ENCODE peak calls at places on chromosomes 16 and 17, in four cellular contexts. One of them, this sample, is unnamed. For H3K36me3, the result is how much of the 10 kb centered on the place peaks cover.

GRCh38 chr17:82644148-82644547 is 4.1 kb downstream of the WDR45B start:
- DNase-seq in thoracic aorta: no peak
- DNase-seq in breast epithelium: no peak
- DNase-seq in fibroblast of lung: no peak
- DNase-seq in this sample: no peak

GRCh38 chr16:52573365-52574104 is 26.6 kb upstream of the TOX3 start:
- DNase-seq in thoracic aorta: no peak
- DNase-seq in fibroblast of lung: no peak
- DNase-seq in breast epithelium: no peak
- DNase-seq in this sample: no peak

GRCh38 chr17:49817993-49818392 is 29.5 kb downstream of the KAT7 start:
- DNase-seq in fibroblast of lung: no peak
- DNase-seq in thoracic aorta: no peak
- DNase-seq in breast epithelium: no peak
- DNase-seq in this sample: no peak

GRCh38 chr17:8598913-8599312 is 31.6 kb downstream of the MYH10 start:
- DNase-seq in thoracic aorta: no peak
- DNase-seq in breast epithelium: no peak
- DNase-seq in fibroblast of lung: no peak
- DNase-seq in this sample: no peak

GRCh38 chr16:85335584-85336492 is 223.6 kb upstream of the CIBAR2 start:
- DNase-seq in fibroblast of lung: peak
- DNase-seq in breast epithelium: no peak
- DNase-seq in thoracic aorta: no peak
- DNase-seq in this sample: no peak

GRCh38 chr17:73644145-73645049 is at the start of gene SDK2:
- DNase-seq in thoracic aorta: no peak
- DNase-seq in fibroblast of lung: no peak
- DNase-seq in breast epithelium: no peak
- DNase-seq in this sample: no peak

GRCh38 chr17:57925361-57925990 is 29.7 kb downstream of the CUEDC1 start:
- DNase-seq in thoracic aorta: no peak
- DNase-seq in fibroblast of lung: no peak
- DNase-seq in breast epithelium: no peak
- DNase-seq in this sample: no peak

GRCh38 chr16:3235856-3236669 is 1.1 kb upstream of the ZNF200 start:
- DNase-seq in thoracic aorta: no peak
- DNase-seq in breast epithelium: no peak
- DNase-seq in fibroblast of lung: no peak
- DNase-seq in this sample: no peak

GRCh38 chr17:2405247-2405926 is 4.5 kb upstream of the MNT start:
- DNase-seq in fibroblast of lung: peak
- DNase-seq in thoracic aorta: no peak
- DNase-seq in breast epithelium: no peak
- DNase-seq in this sample: no peak

GRCh38 chr17:15502315-15503112 is 35.1 kb upstream of the CDRT4 start:
- DNase-seq in fibroblast of lung: peak
- DNase-seq in breast epithelium: peak
- DNase-seq in thoracic aorta: peak
- DNase-seq in this sample: peak

GRCh38 chr16:57106767-57107166 is 14.4 kb downstream of the CPNE2 start:
- DNase-seq in fibroblast of lung: no peak
- DNase-seq in breast epithelium: no peak
- DNase-seq in thoracic aorta: no peak
- DNase-seq in this sample: no peak

GRCh38 chr17:20852541-20853370 is 190.1 kb downstream of the USP22 start:
- DNase-seq in breast epithelium: no peak
- DNase-seq in thoracic aorta: no peak
- DNase-seq in fibroblast of lung: peak
- DNase-seq in this sample: no peak

GRCh38 chr17:78532922-78533640 is 44.1 kb downstream of the DNAH17 start:
- DNase-seq in breast epithelium: no peak
- DNase-seq in thoracic aorta: no peak
- DNase-seq in fibroblast of lung: peak
- DNase-seq in this sample: no peak

GRCh38 chr17:72719582-72720493 is 372.6 kb downstream of the SLC39A11 start:
- DNase-seq in breast epithelium: no peak
- DNase-seq in thoracic aorta: no peak
- DNase-seq in fibroblast of lung: peak
- DNase-seq in this sample: no peak

GRCh38 chr17:79742951-79743476 is 12.3 kb downstream of the ENPP7 start:
- DNase-seq in breast epithelium: no peak
- DNase-seq in thoracic aorta: no peak
- DNase-seq in fibroblast of lung: no peak
- DNase-seq in this sample: no peak

GRCh38 chr17:2853111-2853721 is 57.0 kb downstream of the RAP1GAP2 start:
- DNase-seq in fibroblast of lung: peak
- DNase-seq in thoracic aorta: peak
- DNase-seq in breast epithelium: peak
- DNase-seq in this sample: peak

GRCh38 chr17:40442392-40443195 is 656 bp upstream of the IGFBP4 start:
- DNase-seq in thoracic aorta: no peak
- DNase-seq in breast epithelium: no peak
- DNase-seq in fibroblast of lung: peak
- DNase-seq in this sample: peak

GRCh38 chr16:67857547-67858233 is 10.2 kb upstream of the CENPT start:
- DNase-seq in thoracic aorta: peak
- DNase-seq in breast epithelium: peak
- DNase-seq in fibroblast of lung: peak
- DNase-seq in this sample: peak

GRCh38 chr16:24844101-24845030 is 1.4 kb upstream of the SLC5A11 start:
- DNase-seq in breast epithelium: no peak
- DNase-seq in thoracic aorta: no peak
- DNase-seq in fibroblast of lung: no peak
- DNase-seq in this sample: no peak

GRCh38 chr16:47096297-47096696 is 47.4 kb downstream of the NETO2 start:
- DNase-seq in thoracic aorta: no peak
- DNase-seq in breast epithelium: no peak
- DNase-seq in fibroblast of lung: peak
- DNase-seq in this sample: no peak

GRCh38 chr16:69039333-69039941 is 66.0 kb upstream of the HAS3 start:
- DNase-seq in breast epithelium: no peak
- DNase-seq in thoracic aorta: no peak
- DNase-seq in fibroblast of lung: peak
- DNase-seq in this sample: no peak
- TF ChIP-seq CTCF in breast epithelium: no peak
- TF ChIP-seq CTCF in thoracic aorta: no peak
- TF ChIP-seq CTCF in fibroblast of lung: no peak
- TF ChIP-seq CTCF in this sample: no peak

DNA sequence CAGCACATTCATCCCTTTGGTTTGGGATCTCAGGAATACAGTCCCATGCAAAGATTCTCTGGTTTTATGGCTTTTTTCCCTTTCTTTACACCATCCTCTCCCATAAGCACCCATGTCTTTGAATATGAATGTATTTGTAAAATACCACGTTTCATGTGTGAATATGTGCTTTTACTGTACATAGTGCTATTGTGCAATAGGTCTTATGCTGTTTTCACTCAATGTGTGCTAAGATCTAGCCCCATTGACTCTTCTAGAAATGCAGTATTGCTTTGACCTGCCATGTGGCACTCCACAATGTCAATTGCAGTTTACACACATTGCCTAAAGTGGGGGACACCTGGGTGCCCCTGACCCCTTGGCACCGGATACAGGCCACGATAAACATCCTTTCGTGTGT is 10.1 kb upstream of the SPNS1 start:
- DNase-seq in breast epithelium: no peak
- DNase-seq in fibroblast of lung: no peak
- DNase-seq in thoracic aorta: no peak
- DNase-seq in this sample: no peak
- H3K36me3 ChIP-seq in breast epithelium: under half
- H3K36me3 ChIP-seq in fibroblast of lung: under half
- H3K36me3 ChIP-seq in thoracic aorta: under half
- H3K36me3 ChIP-seq in this sample: under half

GRCh38 chr16:4691666-4692412 is 1.5 kb upstream of the NUDT16L1 start:
- DNase-seq in fibroblast of lung: no peak
- DNase-seq in breast epithelium: no peak
- DNase-seq in thoracic aorta: no peak
- DNase-seq in this sample: no peak

GRCh38 chr16:4693296-4693955 is at the start of gene NUDT16L1:
- DNase-seq in thoracic aorta: peak
- DNase-seq in breast epithelium: peak
- DNase-seq in fibroblast of lung: peak
- DNase-seq in this sample: peak

GRCh38 chr16:4690946-4691665 is 2.3 kb upstream of the NUDT16L1 start:
- DNase-seq in thoracic aorta: no peak
- DNase-seq in breast epithelium: no peak
- DNase-seq in fibroblast of lung: no peak
- DNase-seq in this sample: no peak

GRCh38 chr16:4693956-4694663 is 748 bp downstream of the NUDT16L1 start:
- DNase-seq in breast epithelium: no peak
- DNase-seq in fibroblast of lung: peak
- DNase-seq in thoracic aorta: no peak
- DNase-seq in this sample: no peak

GRCh38 chr16:4692460-4693295 is 684 bp upstream of the NUDT16L1 start:
- DNase-seq in thoracic aorta: no peak
- DNase-seq in fibroblast of lung: no peak
- DNase-seq in breast epithelium: no peak
- DNase-seq in this sample: no peak
- H3K27ac ChIP-seq in thoracic aorta: peak
- H3K27ac ChIP-seq in fibroblast of lung: no peak
- H3K27ac ChIP-seq in breast epithelium: peak
- H3K27ac ChIP-seq in this sample: peak

GRCh38 chr17:81396278-81396721 is 1.0 kb downstream of the BAHCC1 start:
- DNase-seq in breast epithelium: no peak
- DNase-seq in fibroblast of lung: no peak
- DNase-seq in thoracic aorta: no peak
- DNase-seq in this sample: no peak

GRCh38 chr17:81396722-81397313 is 1.6 kb downstream of the BAHCC1 start:
- DNase-seq in breast epithelium: no peak
- DNase-seq in fibroblast of lung: peak
- DNase-seq in thoracic aorta: no peak
- DNase-seq in this sample: no peak

GRCh38 chr17:81398855-81399451 is 3.7 kb downstream of the BAHCC1 start:
- DNase-seq in fibroblast of lung: peak
- DNase-seq in thoracic aorta: no peak
- DNase-seq in breast epithelium: no peak
- DNase-seq in this sample: no peak

GRCh38 chr17:81398170-81398854 is 3.1 kb downstream of the BAHCC1 start:
- DNase-seq in thoracic aorta: no peak
- DNase-seq in fibroblast of lung: peak
- DNase-seq in breast epithelium: no peak
- DNase-seq in this sample: no peak

DNA sequence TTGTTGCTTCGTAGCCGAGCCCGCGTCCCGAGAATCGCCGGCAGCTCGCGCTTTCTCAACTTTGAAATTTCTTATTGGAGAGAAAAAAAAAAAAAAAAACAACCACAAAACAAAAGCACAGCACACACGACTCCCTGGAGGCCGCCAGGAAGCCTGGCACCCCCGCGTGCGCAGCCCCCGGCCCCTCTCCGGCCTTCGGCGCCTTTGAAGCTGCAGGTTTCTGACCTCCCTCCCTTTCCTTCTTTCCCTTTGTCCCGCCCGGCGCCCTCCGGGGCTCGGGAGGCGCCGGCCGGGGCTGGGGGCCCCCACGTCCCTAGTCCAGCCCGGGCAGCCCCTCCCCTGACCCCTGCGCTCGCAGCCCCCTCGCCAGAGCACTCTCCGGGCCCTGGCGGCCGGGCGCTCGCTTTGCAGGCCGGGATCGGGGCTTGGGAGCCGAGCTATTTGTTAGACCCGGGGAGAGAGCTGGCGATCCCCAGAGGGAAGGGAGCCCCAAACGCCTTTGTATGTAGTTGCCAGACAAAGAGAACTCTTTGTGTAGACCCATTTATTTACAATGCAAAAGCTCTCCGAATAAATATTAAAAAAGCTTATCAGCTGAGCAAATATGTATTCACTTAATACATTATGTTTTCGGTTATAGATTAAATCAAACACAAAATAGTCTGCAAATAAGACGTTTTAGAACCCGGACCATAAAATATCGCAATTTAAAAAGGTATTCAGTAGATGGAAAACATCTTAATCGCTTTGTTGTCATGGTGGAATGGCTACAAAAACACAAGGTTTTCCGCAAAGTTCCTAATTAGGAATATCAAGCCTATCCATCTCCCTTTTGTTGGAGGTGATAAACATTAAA is 2.3 kb downstream of the BAHCC1 start:
- DNase-seq in thoracic aorta: no peak
- DNase-seq in breast epithelium: no peak
- DNase-seq in fibroblast of lung: peak
- DNase-seq in this sample: no peak
- TF ChIP-seq CTCF in thoracic aorta: peak
- TF ChIP-seq CTCF in breast epithelium: peak
- TF ChIP-seq CTCF in fibroblast of lung: no peak
- TF ChIP-seq CTCF in this sample: peak

GRCh38 chr17:17128476-17129075 is 77.6 kb downstream of the PLD6 start:
- DNase-seq in thoracic aorta: no peak
- DNase-seq in fibroblast of lung: no peak
- DNase-seq in breast epithelium: no peak
- DNase-seq in this sample: no peak
- H3K36me3 ChIP-seq in thoracic aorta: under half
- H3K36me3 ChIP-seq in fibroblast of lung: under half
- H3K36me3 ChIP-seq in breast epithelium: under half
- H3K36me3 ChIP-seq in this sample: under half

GRCh38 chr17:4895121-4895520 is 4.2 kb upstream of the C17orf107 start:
- DNase-seq in breast epithelium: no peak
- DNase-seq in fibroblast of lung: no peak
- DNase-seq in thoracic aorta: no peak
- DNase-seq in this sample: no peak

GRCh38 chr17:4892499-4893221 is 6.7 kb upstream of the C17orf107 start:
- DNase-seq in breast epithelium: no peak
- DNase-seq in fibroblast of lung: no peak
- DNase-seq in thoracic aorta: no peak
- DNase-seq in this sample: no peak

GRCh38 chr17:4895676-4896331 is 3.5 kb upstream of the C17orf107 start:
- DNase-seq in fibroblast of lung: no peak
- DNase-seq in breast epithelium: no peak
- DNase-seq in thoracic aorta: no peak
- DNase-seq in this sample: no peak

GRCh38 chr17:4893272-4893671 is 6.1 kb upstream of the C17orf107 start:
- DNase-seq in breast epithelium: no peak
- DNase-seq in fibroblast of lung: no peak
- DNase-seq in thoracic aorta: no peak
- DNase-seq in this sample: no peak

DNA sequence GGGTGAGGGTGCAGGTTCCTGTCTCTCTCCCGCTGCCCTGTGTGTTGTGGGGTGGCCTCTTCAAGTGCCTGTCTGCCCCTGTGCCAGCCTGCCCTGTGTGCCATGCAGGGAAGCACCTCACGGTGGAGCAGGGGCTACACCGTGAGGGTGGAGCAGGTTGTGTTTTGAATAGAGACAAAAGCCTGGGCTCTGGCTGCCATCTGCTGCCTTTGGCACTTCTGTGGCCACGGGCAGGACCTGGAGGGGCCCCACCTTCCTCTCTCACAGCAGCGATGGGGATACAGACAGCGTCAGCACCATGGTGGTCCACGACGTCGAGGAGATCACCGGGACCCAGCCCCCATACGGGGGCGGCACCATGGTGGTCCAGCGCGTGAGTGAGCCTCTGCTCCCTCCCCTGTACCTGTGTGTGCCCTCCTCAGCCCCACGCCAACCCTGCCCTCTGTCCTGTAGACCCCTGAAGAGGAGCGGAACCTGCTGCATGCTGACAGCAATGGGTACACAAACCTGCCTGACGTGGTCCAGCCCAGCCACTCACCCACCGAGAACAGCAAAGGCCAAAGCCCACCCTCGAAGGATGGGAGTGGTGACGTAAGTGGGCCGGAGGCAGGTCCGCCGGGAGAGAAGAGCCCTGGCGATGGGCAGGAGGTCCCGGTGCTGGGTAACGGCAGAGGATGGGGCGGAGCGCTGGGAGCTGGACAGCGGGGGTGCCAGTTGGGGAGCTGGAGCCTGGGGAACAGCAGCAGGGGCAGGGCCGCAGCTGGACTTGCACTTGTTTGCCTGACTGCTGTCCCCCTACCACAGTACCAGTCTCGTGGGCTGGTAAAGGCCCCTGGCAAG is 5.4 kb upstream of the C17orf107 start:
- DNase-seq in thoracic aorta: no peak
- DNase-seq in fibroblast of lung: no peak
- DNase-seq in breast epithelium: no peak
- DNase-seq in this sample: no peak
- H3K27ac ChIP-seq in thoracic aorta: no peak
- H3K27ac ChIP-seq in fibroblast of lung: no peak
- H3K27ac ChIP-seq in breast epithelium: no peak
- H3K27ac ChIP-seq in this sample: no peak